ENCODE peak calls at places on chromosomes 1 and 21, in four cellular contexts. H, E, J and S are unnamed samples.

GRCh38 chr1:12146343-12147112 is 20.3 kb upstream of the TNFRSF1B start:
- DNase-seq in H (no peak), J (no peak), E (no peak), S (no peak)

GRCh38 chr1:110383311-110383990 is 7.4 kb downstream of the SLC16A4 start:
- DNase-seq in H (no peak), E (no peak), J (peak; percentile 35), S (no peak)

GRCh38 chr1:29706936-29707335 is 470.6 kb downstream of the PTPRU start:
- DNase-seq in J (peak; percentile 51), H (no peak), E (no peak), S (no peak)

GRCh38 chr1:29289493-29289892 is 53.2 kb downstream of the PTPRU start:
- DNase-seq in E (no peak), H (no peak), J (no peak), S (no peak)

GRCh38 chr1:186574951-186575747 is 105.1 kb downstream of the PTGS2 start:
- DNase-seq in H (no peak), E (no peak), J (no peak), S (peak; percentile 74)

GRCh38 chr1:204463125-204464060 is 31.2 kb downstream of the PIK3C2B start:
- DNase-seq in J (no peak), H (no peak), E (no peak), S (no peak)

GRCh38 chr1:32197074-32197473 is 3.3 kb upstream of the CCDC28B start:
- DNase-seq in E (no peak), J (no peak), H (no peak), S (no peak)

GRCh38 chr1:200556005-200556404 is 64.5 kb downstream of the KIF14 start:
- DNase-seq in H (no peak), J (peak; percentile 31), E (no peak), S (no peak)

GRCh38 chr1:161721738-161722343 is 497 bp downstream of the FCRLB start:
- DNase-seq in J (peak; percentile 52), E (no peak), H (no peak), S (no peak)

GRCh38 chr1:201696217-201696761 is 132.7 kb upstream of the IPO9 start:
- DNase-seq in H (peak; percentile 77), J (peak; percentile 90), E (no peak), S (no peak)

GRCh38 chr1:80673935-80674597 is 1126.7 kb upstream of the ADGRL2 start:
- DNase-seq in E (no peak), H (no peak), J (peak; percentile 9), S (no peak)
- TF ChIP-seq CTCF in E (no peak), H (no peak), J (no peak), S (no peak)

GRCh38 chr1:183724350-183725042 is 71.4 kb upstream of the APOBEC4 start:
- DNase-seq in H (no peak), J (no peak), E (no peak), S (no peak)
- H3K4me3 ChIP-seq in H (no peak overlapping the region), J (no peak overlapping the region), E (no peak overlapping the region), S (no peak overlapping the region)

GRCh38 chr1:54125671-54126070 is 27.1 kb downstream of the CDCP2 start:
- DNase-seq in J (peak; percentile 17), H (no peak), E (no peak), S (no peak)
- TF ChIP-seq CTCF in J (peak; percentile 31), H (no peak), E (no peak), S (peak; percentile 48)

GRCh38 chr1:170559166-170559565 is 27.2 kb downstream of the GORAB start:
- DNase-seq in J (no peak), E (no peak), H (no peak), S (no peak)

GRCh38 chr1:170560681-170561285 is 28.8 kb downstream of the GORAB start:
- DNase-seq in J (no peak), E (no peak), H (no peak), S (peak; percentile 92)

GRCh38 chr1:170558731-170559130 is 26.8 kb downstream of the GORAB start:
- DNase-seq in H (no peak), E (no peak), J (no peak), S (no peak)

GRCh38 chr1:170567214-170567613 is 35.2 kb downstream of the GORAB start:
- DNase-seq in H (no peak), E (no peak), J (no peak), S (no peak)

DNA sequence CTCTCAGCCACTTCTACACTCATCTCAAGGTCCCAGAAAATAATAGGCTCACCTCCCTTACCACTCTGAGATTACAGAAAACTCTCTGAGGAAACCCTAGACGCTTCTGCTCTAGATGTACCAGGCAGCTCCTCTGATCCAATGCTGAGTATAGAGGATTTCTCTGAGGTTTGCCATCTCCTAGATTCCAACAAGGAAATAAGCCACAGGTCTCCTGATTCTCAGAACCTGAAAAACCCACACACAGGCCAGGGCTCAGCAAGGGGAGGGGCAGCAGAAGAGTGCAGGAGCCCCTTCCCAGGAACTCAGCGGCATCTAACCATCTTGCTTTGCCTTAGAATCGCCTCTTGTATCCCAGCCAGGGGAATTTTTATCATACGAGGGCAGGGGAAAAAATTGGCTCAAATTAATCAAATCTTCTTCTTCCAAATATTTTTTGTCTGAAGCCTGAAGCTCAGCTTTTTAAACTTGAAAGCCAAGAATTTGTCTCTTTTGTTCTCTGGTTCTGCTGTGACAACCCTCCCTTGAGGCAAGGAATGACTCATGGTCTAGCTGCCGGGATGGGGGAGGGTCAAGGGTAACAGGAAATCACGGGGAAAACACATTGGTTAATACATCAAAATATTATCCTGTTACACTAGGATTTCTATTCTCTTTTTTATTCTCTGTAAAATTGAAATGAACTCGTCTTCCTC is 30.8 kb downstream of the GORAB start:
- DNase-seq in J (peak; percentile 92), H (peak; percentile 79), E (peak; percentile 53), S (peak; percentile 86)
- H3K4me3 ChIP-seq in J (peak overlapping the region; percentile 29), H (no peak overlapping the region), E (peak overlapping the region; percentile 48), S (no peak overlapping the region)

DNA sequence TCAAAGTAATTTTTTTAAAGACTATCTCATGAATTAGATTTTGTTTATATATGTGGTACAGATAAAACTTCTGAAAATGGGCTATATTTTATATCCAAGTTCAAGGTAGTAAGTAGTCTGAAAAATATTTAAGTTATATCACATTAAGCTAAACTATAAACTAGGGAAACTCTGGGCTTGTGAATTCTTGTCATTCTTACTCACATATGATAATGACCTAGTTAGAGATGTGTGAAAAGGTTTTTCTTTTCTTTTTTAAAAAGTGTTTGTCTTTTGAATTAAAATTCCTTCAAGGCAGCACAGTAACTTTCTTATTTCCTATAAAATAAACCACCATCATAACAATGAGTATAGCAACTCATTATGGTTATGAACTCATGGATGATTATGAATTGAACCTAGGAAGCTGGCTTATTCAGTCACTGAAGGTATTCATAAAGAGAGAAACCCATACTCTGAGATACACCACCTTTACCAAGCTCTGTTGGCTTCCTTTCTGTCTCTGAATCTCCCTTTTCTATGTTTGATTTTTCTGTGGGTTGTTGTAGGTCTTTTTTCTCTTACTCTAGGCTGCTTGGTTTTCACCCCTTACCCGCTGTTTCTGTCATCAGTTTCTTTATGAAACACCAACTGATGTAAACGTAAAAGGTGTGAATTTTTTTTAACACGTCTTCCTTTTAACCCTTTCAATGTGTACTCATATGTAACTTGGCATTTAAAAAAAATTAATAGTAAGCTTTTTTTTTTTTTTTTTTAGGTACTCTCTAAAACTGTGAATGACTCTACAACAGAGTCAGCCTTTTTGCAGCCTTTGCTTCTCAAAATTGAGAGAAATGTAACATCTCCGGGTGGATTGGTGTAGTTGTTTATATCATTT is 25.2 kb downstream of the IL12RB2 start:
- DNase-seq in E (no peak), H (no peak), J (no peak), S (no peak)
- TF ChIP-seq CTCF in E (no peak), H (no peak), J (no peak), S (no peak)

GRCh38 chr1:38029725-38030511 is 16.7 kb downstream of the POU3F1 start:
- DNase-seq in J (peak; percentile 57), E (no peak), H (no peak), S (no peak)

GRCh38 chr1:38029081-38029681 is 16.6 kb downstream of the UTP11 start:
- DNase-seq in H (no peak), J (peak; percentile 46), E (no peak), S (no peak)

GRCh38 chr1:38028105-38028591 is 15.6 kb downstream of the UTP11 start:
- DNase-seq in H (no peak), E (no peak), J (no peak), S (no peak)

GRCh38 chr1:38027201-38028104 is 14.9 kb downstream of the UTP11 start:
- DNase-seq in J (no peak), E (no peak), H (peak; percentile 71), S (no peak)

DNA sequence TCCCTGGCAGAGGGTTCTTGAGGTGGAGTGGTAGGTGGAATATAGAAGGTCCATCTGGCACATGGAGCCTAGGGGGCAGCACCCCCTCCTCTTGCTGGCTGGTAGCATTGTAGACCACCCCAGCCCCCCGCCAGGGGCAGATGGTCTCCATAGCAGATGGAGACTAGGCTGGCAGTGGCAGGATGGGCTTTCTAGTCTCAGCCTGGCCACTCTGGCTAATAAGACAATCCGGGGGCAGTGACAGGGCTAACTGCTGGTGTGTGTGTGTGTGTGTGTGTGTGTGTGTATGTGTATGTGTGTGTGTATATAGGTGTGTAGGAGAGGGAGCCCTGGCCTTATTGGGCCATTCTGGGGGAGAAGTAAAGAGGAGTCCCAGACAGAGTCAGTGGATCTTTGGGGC is 16.1 kb downstream of the UTP11 start:
- DNase-seq in E (no peak), H (no peak), J (no peak), S (no peak)
- H3K4me3 ChIP-seq in E (no peak overlapping the region), H (no peak overlapping the region), J (no peak overlapping the region), S (no peak overlapping the region)

DNA sequence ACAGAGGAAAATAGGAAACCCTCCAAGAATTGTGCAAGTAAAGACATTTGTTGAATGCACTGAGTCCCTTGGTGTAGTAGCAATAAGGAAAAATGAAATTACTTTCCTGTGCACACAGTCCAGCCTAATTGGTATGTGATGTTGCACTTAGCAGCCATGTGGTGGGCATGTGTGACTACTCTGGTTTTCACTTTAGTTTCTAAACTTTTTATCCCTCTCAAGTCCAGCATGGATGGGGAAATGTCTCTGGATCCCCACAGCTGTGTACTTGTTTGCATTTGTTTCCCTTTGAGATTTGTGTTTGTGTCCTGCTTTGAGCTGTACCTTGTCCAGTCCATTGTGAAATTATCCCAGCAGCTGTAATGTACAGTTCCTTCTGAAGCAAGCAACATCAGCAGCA is 7.1 kb upstream of the AGO3 start:
- DNase-seq in E (no peak), H (no peak), J (no peak), S (no peak)
- TF ChIP-seq CTCF in E (no peak), H (no peak), J (no peak), S (no peak)

GRCh38 chr1:221717491-221717865 is 24.4 kb downstream of the DUSP10 start:
- DNase-seq in H (no peak), E (no peak), J (no peak), S (no peak)
- H3K4me3 ChIP-seq in H (no peak overlapping the region), E (no peak overlapping the region), J (no peak overlapping the region), S (no peak overlapping the region)

DNA sequence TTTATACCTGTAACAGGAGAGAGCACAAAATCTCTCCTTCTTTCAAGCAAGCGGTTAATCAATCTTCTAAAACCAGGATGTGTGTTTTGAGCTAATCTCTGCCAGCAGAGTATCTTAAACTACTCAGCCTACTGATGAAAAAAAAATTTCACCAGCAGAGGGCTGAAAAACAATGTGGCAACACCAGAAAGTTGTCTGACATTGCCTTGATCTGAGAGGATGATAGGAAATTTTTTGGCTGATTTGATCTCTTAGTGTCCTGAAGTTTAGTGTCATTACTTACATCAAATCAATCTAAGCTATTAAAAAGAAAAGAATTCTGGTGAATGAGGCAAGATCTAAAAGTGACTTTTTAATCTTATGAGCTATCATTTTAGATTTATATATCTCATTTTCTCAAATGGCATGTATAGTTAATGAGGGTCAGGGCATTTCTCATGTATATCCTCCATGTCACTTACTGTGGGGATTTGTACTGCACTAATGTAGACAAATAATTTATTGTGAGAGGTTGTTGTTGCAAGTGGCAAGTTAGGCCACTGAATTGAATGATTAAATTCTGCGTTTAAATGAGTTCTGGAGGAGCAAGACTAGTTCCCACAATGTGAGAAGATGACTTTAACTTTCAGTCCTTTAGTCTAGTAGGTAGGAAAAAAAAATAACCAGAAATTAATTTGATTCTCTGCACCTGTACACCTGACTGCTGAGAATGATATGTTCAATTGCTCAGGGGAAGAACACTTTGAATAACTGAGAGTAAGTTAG is 10.8 kb downstream of the ADAMTS1 start:
- DNase-seq in H (no peak), E (no peak), J (peak; percentile 56), S (no peak)
- TF ChIP-seq CTCF in H (no peak), E (no peak), J (peak; percentile 27), S (peak; percentile 46)